ENCODE peak calls at places on chromosome 10, in ten cellular contexts. E, O, K, F, Z, W, Q, P, L and D are unnamed samples.

GRCh38 chr10:36277459-36277858 is 635.4 kb upstream of the FZD8 start:
- DNase-seq in Q (no peak), P (no peak), K (no peak), W (no peak), E (no peak), F (no peak), L (no peak), Z (no peak), O (no peak), D (no peak)

GRCh38 chr10:73117976-73118743 is 7.9 kb downstream of the NUDT13 start:
- DNase-seq in Z (no peak), P (peak), W (no peak), K (peak), F (no peak), E (peak), Q (no peak), O (peak), L (peak), D (no peak)

GRCh38 chr10:63628526-63629362 is 107.5 kb downstream of the REEP3 start:
- DNase-seq in O (peak), Q (no peak), W (peak), L (peak), E (peak), F (peak), K (peak), Z (peak), P (peak), D (no peak)

GRCh38 chr10:16182688-16183087 is 254.1 kb upstream of the PTER start:
- DNase-seq in P (no peak), Z (no peak), W (no peak), E (no peak), K (no peak), O (no peak), L (no peak), F (no peak), Q (no peak), D (no peak)

GRCh38 chr10:132266594-132267161 is 41.1 kb downstream of the STK32C start:
- DNase-seq in K (no peak), L (peak), W (no peak), E (no peak), Z (no peak), Q (peak), O (peak), P (no peak), F (no peak), D (no peak)

GRCh38 chr10:111023060-111023459 is 53.8 kb upstream of the ADRA2A start:
- DNase-seq in Q (no peak), W (no peak), F (no peak), E (no peak), P (no peak), O (no peak), Z (no peak), K (no peak), L (no peak), D (no peak)

GRCh38 chr10:130929422-130930325 is 381.8 kb downstream of the TCERG1L start:
- DNase-seq in L (no peak), O (no peak), P (no peak), F (no peak), K (no peak), W (no peak), E (no peak), Q (no peak), Z (no peak), D (no peak)

GRCh38 chr10:124741281-124741921 is 2.8 kb downstream of the FAM53B start:
- DNase-seq in Z (peak), K (peak), F (peak), P (peak), W (peak), O (peak), Q (peak), L (peak), E (peak), D (no peak)

GRCh38 chr10:13614530-13615332 is 28.0 kb downstream of the PRPF18 start:
- DNase-seq in K (peak), O (no peak), P (no peak), F (no peak), Z (no peak), L (peak), Q (no peak), E (peak), W (no peak), D (peak)

GRCh38 chr10:77195101-77195500 is 442.5 kb downstream of the KCNMA1 start:
- DNase-seq in P (no peak), O (peak), Z (peak), F (no peak), K (peak), L (peak), Q (no peak), E (peak), W (no peak), D (peak)

DNA sequence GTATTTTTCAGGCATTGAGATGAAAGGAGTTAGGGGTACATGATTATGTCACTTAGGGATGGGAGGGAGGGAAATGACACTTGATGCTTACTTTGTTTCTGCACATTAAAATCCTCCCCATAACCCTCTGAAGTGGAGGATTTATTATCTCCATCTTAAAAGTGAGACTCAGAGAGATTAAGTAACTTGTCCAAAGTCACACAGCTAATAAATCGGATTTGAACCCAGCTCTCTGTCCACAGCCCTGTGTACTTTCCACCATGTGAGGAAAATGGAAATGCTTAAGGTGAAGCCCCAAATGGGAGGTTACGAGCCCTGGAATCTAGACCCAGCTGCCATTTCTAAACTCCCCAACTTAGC is 58.6 kb downstream of the HK1 start:
- DNase-seq in Q (no peak), W (no peak), E (no peak), L (no peak), Z (no peak), F (no peak), K (no peak), O (no peak), P (no peak), D (no peak)
- H3K4me3 ChIP-seq in Q (no peak), W (no peak), E (no peak), L (peak), Z (no peak), F (no peak), K (no peak), O (no peak), P (no peak), D (no peak)

GRCh38 chr10:128571071-128571470 is 444.8 kb upstream of the MKI67 start:
- DNase-seq in E (no peak), L (no peak), P (no peak), K (no peak), Z (no peak), O (no peak), Q (no peak), W (no peak), F (no peak), D (no peak)
- H3K4me3 ChIP-seq in E (no peak), L (no peak), P (no peak), K (no peak), Z (no peak), O (no peak), Q (no peak), W (no peak), F (no peak), D (no peak)

DNA sequence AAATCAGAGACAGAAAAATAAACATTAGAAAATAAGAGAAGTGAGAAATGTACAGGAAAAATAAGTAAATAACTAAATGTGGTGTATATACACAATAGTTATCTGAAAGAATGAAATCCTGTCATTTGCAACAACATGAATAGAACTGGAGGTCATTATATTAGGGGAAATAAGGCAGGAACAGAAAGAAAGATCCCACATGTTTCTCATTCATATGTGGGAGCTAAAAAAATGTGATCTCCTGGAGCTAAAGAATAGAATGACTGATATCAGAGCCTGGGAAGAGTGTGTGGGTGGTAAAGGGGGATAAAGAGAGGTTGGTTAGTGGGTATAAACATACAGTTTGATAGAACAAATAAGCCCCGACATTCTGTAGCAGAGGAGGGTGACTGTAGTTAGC is 27.3 kb downstream of the PLXDC2 start:
- DNase-seq in E (peak), O (peak), P (no peak), Z (no peak), Q (no peak), W (no peak), F (no peak), K (peak), L (peak), D (no peak)
- H3K4me3 ChIP-seq in E (no peak), O (no peak), P (no peak), Z (no peak), Q (no peak), W (no peak), F (no peak), K (no peak), L (no peak), D (no peak)

GRCh38 chr10:70672993-70673928 is 955 bp downstream of the ADAMTS14 start:
- DNase-seq in K (peak), Z (no peak), F (no peak), P (no peak), W (no peak), O (peak), L (peak), E (peak), Q (no peak), D (no peak)
- H3K4me3 ChIP-seq in K (peak), Z (peak), F (peak), P (peak), W (no peak), O (peak), L (peak), E (peak), Q (peak), D (no peak)

DNA sequence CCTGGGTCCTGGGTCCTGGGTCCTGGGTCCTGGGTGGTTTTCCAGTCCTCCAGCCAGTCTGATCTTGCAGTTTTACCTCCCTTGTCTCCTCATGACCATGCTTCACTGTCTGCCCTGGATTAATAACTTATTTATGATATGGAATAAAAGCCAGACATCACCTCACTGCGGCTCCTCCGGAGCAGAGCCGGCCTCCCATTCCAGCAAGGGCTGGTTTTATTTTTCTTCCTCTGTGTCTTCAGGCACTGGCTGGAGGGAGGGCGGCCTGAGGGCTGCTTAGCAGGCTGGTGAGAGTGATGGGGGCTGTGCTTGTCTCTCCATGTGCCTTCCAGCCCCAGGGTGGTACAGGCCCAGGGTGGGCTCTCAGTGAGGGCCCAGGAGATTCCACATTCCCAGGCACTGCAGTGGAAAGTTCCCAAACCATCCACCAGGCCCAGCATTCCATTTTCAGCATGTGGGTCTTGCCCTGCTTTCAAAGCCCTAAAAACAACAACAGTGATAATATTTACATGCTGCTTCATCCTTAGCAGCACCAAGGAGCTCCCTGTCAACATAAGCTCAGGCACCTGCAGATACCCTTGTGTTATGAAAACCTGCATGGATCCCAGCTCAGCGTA is 12.6 kb downstream of the ADAMTS14 start:
- DNase-seq in L (no peak), W (no peak), F (no peak), Q (no peak), Z (no peak), P (no peak), O (no peak), K (no peak), E (no peak), D (no peak)
- H3K4me3 ChIP-seq in L (no peak), W (no peak), F (no peak), Q (no peak), Z (no peak), P (no peak), O (no peak), K (no peak), E (no peak), D (no peak)

DNA sequence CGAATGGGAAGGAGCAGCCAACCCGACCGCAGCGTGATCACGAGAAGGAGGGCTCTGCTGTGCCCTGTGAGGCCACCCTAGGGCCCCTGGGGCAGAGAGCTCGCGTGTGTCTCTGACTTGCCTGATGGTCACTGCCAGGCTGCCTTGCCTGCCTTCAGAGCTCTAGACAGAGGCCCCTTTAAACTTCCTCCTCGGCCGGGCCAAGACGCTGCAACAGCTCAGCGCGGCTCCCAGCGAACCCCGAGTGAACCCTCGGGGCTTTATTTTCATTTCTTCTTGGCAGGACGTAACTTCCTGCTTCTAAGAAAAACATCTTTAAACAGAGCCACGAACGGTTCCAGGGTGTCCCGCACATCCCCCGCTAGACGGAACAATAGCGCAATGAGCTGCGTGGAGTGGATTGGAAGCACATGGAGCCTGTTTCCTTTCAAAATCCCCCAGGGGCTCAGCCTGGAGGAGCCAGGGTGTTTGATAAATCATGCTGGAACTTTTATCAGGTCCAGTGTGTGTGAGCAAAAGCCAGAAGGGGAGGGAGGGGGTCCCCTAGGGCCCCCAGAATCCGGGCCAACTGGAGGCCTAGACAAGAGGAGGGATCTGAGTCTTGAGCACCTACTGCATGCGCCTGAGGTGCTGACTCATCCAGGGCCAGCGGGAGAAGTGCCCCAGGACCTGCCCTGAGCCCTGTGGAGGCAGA is 134.1 kb upstream of the GDF10 start:
- DNase-seq in K (peak), E (peak), O (peak), Q (peak), F (no peak), P (no peak), L (peak), W (peak), Z (peak), D (no peak)
- H3K4me3 ChIP-seq in K (peak), E (no peak), O (no peak), Q (peak), F (peak), P (no peak), L (no peak), W (peak), Z (peak), D (no peak)

GRCh38 chr10:24826022-24826421 is 102.3 kb upstream of the ARHGAP21 start:
- DNase-seq in Q (no peak), E (peak), W (no peak), F (no peak), P (no peak), L (peak), K (peak), O (peak), Z (no peak), D (no peak)
- H3K4me3 ChIP-seq in Q (no peak), E (no peak), W (no peak), F (no peak), P (peak), L (no peak), K (peak), O (no peak), Z (no peak), D (no peak)

DNA sequence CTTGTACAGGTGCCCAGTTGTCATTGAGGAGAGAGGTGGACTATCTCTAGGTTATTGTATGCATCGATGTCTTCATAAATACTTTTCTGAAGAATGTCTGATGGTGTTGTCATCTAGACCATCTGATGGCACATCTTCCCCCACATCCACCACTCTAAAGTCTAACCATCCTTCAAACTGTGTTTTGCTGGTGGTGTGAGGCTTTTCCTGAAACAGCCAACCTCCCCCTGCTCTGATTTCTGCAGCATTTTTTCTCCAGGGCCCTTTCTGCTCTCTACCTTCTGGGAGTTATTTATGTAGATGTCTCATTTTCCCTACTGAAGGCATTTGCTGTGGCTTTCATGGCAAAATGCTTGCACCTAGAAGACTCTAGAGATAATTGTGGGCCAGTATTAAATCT is 1.5 kb downstream of the PLCE1 start:
- DNase-seq in K (no peak), P (no peak), E (no peak), O (no peak), F (no peak), Z (no peak), W (no peak), L (no peak), Q (no peak), D (no peak)
- H3K4me3 ChIP-seq in K (no peak), P (no peak), E (peak), O (no peak), F (peak), Z (peak), W (peak), L (no peak), Q (no peak), D (no peak)

GRCh38 chr10:70578371-70578947 is 24.1 kb downstream of the PRF1 start:
- DNase-seq in Q (no peak), W (no peak), K (peak), P (peak), E (peak), O (peak), L (peak), F (no peak), Z (peak), D (no peak)
- H3K4me3 ChIP-seq in Q (no peak), W (no peak), K (no peak), P (no peak), E (no peak), O (no peak), L (no peak), F (no peak), Z (no peak), D (no peak)

GRCh38 chr10:60944910-60945297 is 919 bp upstream of the RHOBTB1 start:
- DNase-seq in F (no peak), E (no peak), Z (no peak), W (no peak), K (no peak), O (no peak), P (no peak), Q (no peak), L (no peak), D (no peak)
- H3K4me3 ChIP-seq in F (peak), E (peak), Z (peak), W (peak), K (peak), O (peak), P (no peak), Q (peak), L (peak), D (no peak)